ENCODE peak calls at places on chromosomes 4 and X, in six cellular contexts. V is T-helper 2 cell; A is T47D; G is lower leg skin; P is effector memory CD4-positive, alpha-beta T cell; U is activated CD4-positive, alpha-beta T cell treated with anti-CD3 and anti-CD28 coated beads, Interleukin-2, amount 10 ng/mL, durations not matched to agents 7 days and 5 days. J is an unnamed sample.

GRCh38 chrX:111648802-111649201 is 32.2 kb upstream of the ALG13 start:
- DNase-seq in V (no peak), A (no peak), P (no peak), U (no peak), G (no peak), J (no peak)

GRCh38 chr4:139768913-139769312 is 103.3 kb downstream of the MGST2 start:
- DNase-seq in G (no peak), V (peak), P (no peak), U (no peak), A (no peak), J (no peak)

GRCh38 chr4:135201081-135201480 is 999.5 kb upstream of the PABPC4L start:
- DNase-seq in V (no peak), U (no peak), P (no peak), A (no peak), G (no peak), J (no peak)

GRCh38 chrX:3066555-3066954 is 25.3 kb downstream of the ARSF start:
- DNase-seq in P (no peak), A (peak), G (no peak), U (no peak), V (no peak), J (no peak)

GRCh38 chr4:166422475-166422874 is 549.4 kb downstream of the TLL1 start:
- DNase-seq in P (no peak), U (no peak), G (no peak), A (no peak), V (no peak), J (no peak)

GRCh38 chr4:105248613-105249012 is 101.9 kb downstream of the TET2 start:
- DNase-seq in A (no peak), G (no peak), P (no peak), V (no peak), U (no peak), J (no peak)

GRCh38 chrX:109660756-109661155 is 35.8 kb upstream of the KCNE5 start:
- DNase-seq in V (no peak), A (no peak), U (no peak), P (no peak), G (no peak), J (no peak)

GRCh38 chr4:10727140-10727880 is 42.7 kb upstream of the CLNK start:
- DNase-seq in G (no peak), V (no peak), U (no peak), P (no peak), A (no peak), J (no peak)

GRCh38 chrX:119686087-119686639 is 6.8 kb downstream of the SEPTIN6 start:
- DNase-seq in U (no peak), G (no peak), A (no peak), V (peak), P (no peak), J (no peak)

GRCh38 chr4:152290522-152290921 is 245.4 kb downstream of the FBXW7 start:
- DNase-seq in P (no peak), A (no peak), U (no peak), G (no peak), V (no peak), J (no peak)

GRCh38 chr4:174826660-174827059 is 2.4 kb downstream of the GLRA3 start:
- DNase-seq in G (no peak), A (no peak), P (no peak), U (no peak), V (no peak), J (no peak)

GRCh38 chr4:115274545-115274944 is 161.1 kb upstream of the NDST4 start:
- DNase-seq in U (no peak), V (peak), G (no peak), A (no peak), P (no peak), J (no peak)

GRCh38 chr4:183589710-183590109 is 69.3 kb downstream of the RWDD4 start:
- DNase-seq in P (no peak), V (no peak), G (no peak), U (no peak), A (no peak), J (no peak)

GRCh38 chr4:87240341-87240740 is 19.9 kb upstream of the KLHL8 start:
- DNase-seq in P (no peak), U (no peak), A (no peak), V (no peak), G (no peak), J (no peak)

GRCh38 chr4:119652978-119653377 is 24.4 kb upstream of the PDE5A start:
- DNase-seq in A (no peak), U (no peak), G (no peak), P (no peak), V (no peak), J (no peak)

GRCh38 chr4:189021831-189022230 is 882.6 kb downstream of the TRIML1 start:
- DNase-seq in A (no peak), U (no peak), G (no peak), P (no peak), V (no peak), J (no peak)

GRCh38 chr4:183610033-183610432 is 49.0 kb downstream of the RWDD4 start:
- DNase-seq in G (no peak), P (no peak), A (no peak), V (no peak), U (no peak), J (no peak)

GRCh38 chr4:98601719-98602118 is 56.7 kb downstream of the TSPAN5 start:
- DNase-seq in V (peak), G (no peak), U (no peak), A (no peak), P (no peak), J (no peak)

GRCh38 chr4:101217353-101218031 is 129.8 kb downstream of the PPP3CA start:
- DNase-seq in V (no peak), U (no peak), G (no peak), A (no peak), P (no peak), J (no peak)

GRCh38 chrX:136910565-136911040 is 30.1 kb upstream of the RBMX start:
- DNase-seq in G (peak), V (no peak), U (no peak), P (no peak), A (no peak), J (no peak)

GRCh38 chr4:77349796-77350195 is 192.8 kb downstream of the CCNG2 start:
- DNase-seq in A (no peak), P (no peak), G (no peak), U (no peak), V (no peak), J (no peak)

GRCh38 chr4:113394108-113394729 is 344.8 kb downstream of the ANK2 start:
- DNase-seq in V (no peak), G (no peak), A (no peak), U (no peak), P (no peak), J (no peak)

GRCh38 chr4:53161475-53162423 is 204.1 kb downstream of the SCFD2 start:
- DNase-seq in U (no peak), G (no peak), P (no peak), V (no peak), A (no peak), J (no peak)

GRCh38 chrX:21725498-21725897 is 32.4 kb downstream of the SMPX start:
- DNase-seq in V (peak), G (no peak), P (no peak), A (peak), U (no peak), J (no peak)

GRCh38 chrX:119055650-119056049 is 17.1 kb upstream of the CT47C1 start:
- DNase-seq in V (no peak), G (no peak), U (no peak), P (no peak), A (no peak), J (no peak)

GRCh38 chrX:134004038-134004437 is 18.6 kb upstream of the GPC3 start:
- DNase-seq in V (no peak), P (no peak), U (no peak), G (no peak), A (no peak), J (no peak)

GRCh38 chr4:38306482-38307071 is 346.4 kb downstream of the PTTG2 start:
- DNase-seq in G (no peak), A (no peak), P (no peak), V (peak), U (peak), J (no peak)

GRCh38 chr4:173272987-173273386 is 61.2 kb downstream of the HMGB2 start:
- DNase-seq in P (no peak), G (no peak), V (no peak), U (no peak), A (no peak), J (no peak)

GRCh38 chr4:118288097-118288496 is 64.7 kb downstream of the PRSS12 start:
- DNase-seq in G (no peak), V (no peak), P (no peak), U (no peak), A (no peak), J (no peak)

GRCh38 chr4:54837576-54838140 is 179.9 kb downstream of the KIT start:
- DNase-seq in A (no peak), P (no peak), U (no peak), G (no peak), V (no peak), J (no peak)

GRCh38 chr4:66433706-66434105 is 763.4 kb upstream of the EPHA5 start:
- DNase-seq in A (no peak), P (no peak), V (no peak), U (no peak), G (no peak), J (no peak)

GRCh38 chr4:182297659-182298058 is 54.5 kb downstream of the TENM3 start:
- DNase-seq in G (no peak), P (no peak), A (no peak), V (no peak), U (no peak), J (no peak)

GRCh38 chrX:47514553-47515235 is 31.7 kb upstream of the ZNF41 start:
- DNase-seq in P (no peak), A (no peak), V (no peak), G (no peak), U (no peak), J (no peak)

GRCh38 chr4:102174800-102175199 is 170.5 kb downstream of the SLC39A8 start:
- DNase-seq in A (no peak), G (no peak), P (no peak), V (no peak), U (no peak), J (no peak)

GRCh38 chr4:123986268-123986798 is 589.7 kb downstream of the SPRY1 start:
- DNase-seq in U (no peak), A (no peak), V (no peak), G (no peak), P (no peak), J (no peak)

GRCh38 chrX:101659601-101660063 is at the start of gene ARMCX2:
- DNase-seq in U (no peak), G (peak), P (no peak), A (peak), V (peak), J (no peak)

GRCh38 chr4:1856920-1857699 is 1.2 kb upstream of the LETM1 start:
- DNase-seq in V (no peak), U (no peak), G (no peak), A (no peak), P (no peak), J (no peak)

GRCh38 chr4:122702939-122703338 is 29.6 kb upstream of the BBS12 start:
- DNase-seq in V (no peak), U (no peak), A (no peak), G (no peak), P (no peak), J (no peak)

GRCh38 chr4:7299051-7299907 is 106.9 kb downstream of the SORCS2 start:
- DNase-seq in A (no peak), G (no peak), U (no peak), V (no peak), P (no peak), J (no peak)

GRCh38 chrX:69177511-69178162 is 12.4 kb upstream of the PJA1 start:
- DNase-seq in A (no peak), P (no peak), U (no peak), V (no peak), G (no peak), J (no peak)